ENCODE peak calls at places on chromosomes 12 and 14, in seven cellular contexts. M is psoas muscle; X is NCI-H460; T is NCI-H82; C is CD8-positive, alpha-beta memory T cell; G is pancreas; Z is MCF 10A. S is an unnamed sample.

GRCh38 chr14:102849522-102850379 is 72.5 kb downstream of the TRAF3 start:
- DNase-seq in M (no peak), X (no peak), T (peak), C (no peak), G (no peak), Z (no peak), S (no peak)

GRCh38 chr12:113260127-113260526 is 38.9 kb downstream of the TPCN1 start:
- DNase-seq in M (no peak), X (no peak), T (peak), C (no peak), G (no peak), Z (no peak), S (no peak)

GRCh38 chr14:58981840-58982239 is 206.6 kb upstream of the DAAM1 start:
- DNase-seq in M (no peak), X (no peak), T (no peak), C (no peak), G (no peak), Z (no peak), S (no peak)

GRCh38 chr14:98871796-98872195 is 400.2 kb downstream of the BCL11B start:
- DNase-seq in M (no peak), X (no peak), T (no peak), C (no peak), G (peak), Z (no peak), S (no peak)

GRCh38 chr14:105128059-105128458 is 40.5 kb downstream of the JAG2 start:
- DNase-seq in M (no peak), X (no peak), T (no peak), C (no peak), G (no peak), Z (no peak), S (no peak)

GRCh38 chr12:66119229-66119869 is 11.2 kb downstream of the LLPH start:
- DNase-seq in M (no peak), X (no peak), T (no peak), C (no peak), G (no peak), Z (no peak), S (no peak)

GRCh38 chr12:107593713-107594381 is 91.8 kb upstream of the PWP1 start:
- DNase-seq in M (no peak), X (no peak), T (peak), C (no peak), G (no peak), Z (no peak), S (no peak)

GRCh38 chr12:103647267-103647666 is 60.2 kb downstream of the STAB2 start:
- DNase-seq in M (no peak), X (no peak), T (no peak), C (no peak), G (no peak), Z (peak), S (no peak)

GRCh38 chr12:64931321-64931720 is 106.9 kb downstream of the TBC1D30 start:
- DNase-seq in M (no peak), X (no peak), T (no peak), C (no peak), G (no peak), Z (no peak), S (no peak)

GRCh38 chr12:132449565-132450390 is 40.2 kb upstream of the FBRSL1 start:
- DNase-seq in M (no peak), X (no peak), T (peak), C (peak), G (no peak), Z (no peak), S (no peak)

GRCh38 chr14:99971929-99972747 is 93.1 kb upstream of the EVL start:
- DNase-seq in M (no peak), X (no peak), T (peak), C (peak), G (peak), Z (peak), S (no peak)

GRCh38 chr12:1758887-1759286 is 61.5 kb upstream of the LRTM2 start:
- DNase-seq in M (no peak), X (peak), T (no peak), C (no peak), G (no peak), Z (no peak), S (no peak)

GRCh38 chr12:27486986-27487385 is 37.0 kb upstream of the PPFIBP1 start:
- DNase-seq in M (no peak), X (no peak), T (no peak), C (no peak), G (no peak), Z (no peak), S (no peak)

GRCh38 chr14:38536376-38537038 is 280.6 kb upstream of the CLEC14A start:
- DNase-seq in M (no peak), X (no peak), T (peak), C (no peak), G (no peak), Z (no peak), S (no peak)

GRCh38 chr12:89970646-89971192 is 262.1 kb upstream of the ATP2B1 start:
- DNase-seq in M (no peak), X (no peak), T (no peak), C (no peak), G (no peak), Z (no peak), S (no peak)

GRCh38 chr12:124720687-124721500 is 142.8 kb downstream of the SCARB1 start:
- DNase-seq in M (peak), X (no peak), T (peak), C (no peak), G (no peak), Z (peak), S (no peak)

GRCh38 chr12:132439333-132439904 is 50.5 kb upstream of the FBRSL1 start:
- DNase-seq in M (no peak), X (no peak), T (no peak), C (peak), G (peak), Z (no peak), S (peak)

GRCh38 chr14:34554540-34555250 is 15.2 kb upstream of the EAPP start:
- DNase-seq in M (no peak), X (no peak), T (no peak), C (no peak), G (no peak), Z (peak), S (no peak)

GRCh38 chr12:124126950-124127349 is 153.9 kb downstream of the ZNF664 start:
- DNase-seq in M (no peak), X (no peak), T (no peak), C (no peak), G (no peak), Z (no peak), S (no peak)